ENCODE peak calls at places on chromosomes 5 and 9, in eight cellular contexts. N, O, C, L, J, F, S and R are unnamed samples.

GRCh38 chr5:71633255-71634155 is 46.4 kb downstream of the MCCC2 start:
- DNase-seq in L (no peak), C (no peak), N (no peak), F (no peak), O (no peak), J (no peak), S (no peak), R (no peak)

GRCh38 chr9:135522137-135522877 is 1.1 kb downstream of the LCN1 start:
- DNase-seq in J (no peak), O (no peak), L (no peak), F (no peak), C (no peak), S (no peak), N (no peak), R (no peak)

GRCh38 chr5:138177936-138178515 is 404 bp downstream of the BRD8 start:
- DNase-seq in C (peak; percentile 55), J (peak; percentile 74), L (peak; percentile 18), S (peak; percentile 37), N (peak; percentile 13), O (peak; percentile 35), F (peak; percentile 3), R (peak; percentile 56)

GRCh38 chr9:92837191-92837590 is 40.6 kb downstream of the ZNF484 start:
- DNase-seq in O (no peak), J (no peak), S (no peak), N (no peak), F (no peak), L (no peak), C (no peak), R (no peak)

GRCh38 chr9:89482056-89482784 is 15.7 kb downstream of the SEMA4D start:
- DNase-seq in O (no peak), L (no peak), N (no peak), F (peak; percentile 22), C (no peak), S (no peak), J (no peak), R (peak; percentile 75)

GRCh38 chr5:172493906-172494305 is 39.6 kb upstream of the SH3PXD2B start:
- DNase-seq in O (no peak), S (no peak), J (peak; percentile 5), N (no peak), L (no peak), F (no peak), C (no peak), R (no peak)

GRCh38 chr9:104976196-104976595 is 48.2 kb upstream of the ABCA1 start:
- DNase-seq in L (no peak), N (no peak), O (no peak), J (no peak), S (no peak), C (no peak), F (no peak), R (no peak)

GRCh38 chr5:81852277-81853004 is 101.5 kb upstream of the SSBP2 start:
- DNase-seq in J (peak; percentile 22), L (peak; percentile 34), C (peak; percentile 70), N (peak; percentile 53), O (peak; percentile 44), F (no peak), S (peak; percentile 18), R (peak; percentile 34)

GRCh38 chr9:6910032-6910431 is 152.3 kb downstream of the KDM4C start:
- DNase-seq in C (peak; percentile 34), O (no peak), J (no peak), S (peak; percentile 27), F (no peak), L (peak; percentile 34), N (no peak), R (no peak)

GRCh38 chr9:96047741-96048115 is 172.2 kb downstream of the ERCC6L2 start:
- DNase-seq in N (peak; percentile 39), S (no peak), C (no peak), F (no peak), L (no peak), J (no peak), O (no peak), R (peak; percentile 15)